ENCODE peak calls at places on chromosome 1, in four cellular contexts. Q is K562, D is GM12878, R is HepG2. L is an unnamed sample.

GRCh38 chr1:111559736-111560279 is 56.4 kb upstream of the ADORA3 start:
- DNase-seq in Q (no peak), D (no peak), R (peak), L (no peak)

GRCh38 chr1:100502052-100502792 is 35.7 kb upstream of the GPR88 start:
- DNase-seq in Q (no peak), D (no peak), R (no peak), L (no peak)

GRCh38 chr1:9860887-9861286 is 37.1 kb upstream of the CLSTN1 start:
- DNase-seq in Q (no peak), D (no peak), R (no peak), L (no peak)

GRCh38 chr1:246265481-246265880 is 241.6 kb downstream of the SMYD3 start:
- DNase-seq in Q (no peak), D (no peak), R (no peak), L (no peak)

GRCh38 chr1:154866995-154867795 is 2.9 kb downstream of the KCNN3 start:
- DNase-seq in Q (no peak), D (no peak), R (no peak), L (peak)

GRCh38 chr1:62084304-62084905 is 110.2 kb upstream of the L1TD1 start:
- DNase-seq in Q (no peak), D (no peak), R (no peak), L (no peak)

GRCh38 chr1:215900684-215901083 is 333.6 kb downstream of the KCTD3 start:
- DNase-seq in Q (no peak), D (no peak), R (no peak), L (peak)

GRCh38 chr1:10646347-10646861 is 150.0 kb downstream of the CASZ1 start:
- DNase-seq in Q (peak), D (no peak), R (no peak), L (peak)

GRCh38 chr1:171441278-171441677 is 44.1 kb upstream of the PRRC2C start:
- DNase-seq in Q (no peak), D (no peak), R (no peak), L (no peak)

GRCh38 chr1:25810341-25811299 is 9.1 kb upstream of the MTFR1L start:
- DNase-seq in Q (peak), D (no peak), R (peak), L (peak)

GRCh38 chr1:59185163-59185855 is 111.6 kb upstream of the FGGY start:
- DNase-seq in Q (no peak), D (no peak), R (no peak), L (no peak)

GRCh38 chr1:7386226-7387052 is 384.7 kb upstream of the VAMP3 start:
- DNase-seq in Q (no peak), D (no peak), R (no peak), L (no peak)

GRCh38 chr1:9844746-9845145 is 21.0 kb upstream of the CLSTN1 start:
- DNase-seq in Q (no peak), D (no peak), R (no peak), L (no peak)

GRCh38 chr1:12180315-12180714 is 13.5 kb downstream of the TNFRSF1B start:
- DNase-seq in Q (no peak), D (no peak), R (no peak), L (no peak)

GRCh38 chr1:27725374-27726172 is at the start of gene FAM76A:
- DNase-seq in Q (peak), D (peak), R (peak), L (peak)
- TF ChIP-seq REST in Q (no peak), D (no peak), R (no peak), L (peak)

DNA sequence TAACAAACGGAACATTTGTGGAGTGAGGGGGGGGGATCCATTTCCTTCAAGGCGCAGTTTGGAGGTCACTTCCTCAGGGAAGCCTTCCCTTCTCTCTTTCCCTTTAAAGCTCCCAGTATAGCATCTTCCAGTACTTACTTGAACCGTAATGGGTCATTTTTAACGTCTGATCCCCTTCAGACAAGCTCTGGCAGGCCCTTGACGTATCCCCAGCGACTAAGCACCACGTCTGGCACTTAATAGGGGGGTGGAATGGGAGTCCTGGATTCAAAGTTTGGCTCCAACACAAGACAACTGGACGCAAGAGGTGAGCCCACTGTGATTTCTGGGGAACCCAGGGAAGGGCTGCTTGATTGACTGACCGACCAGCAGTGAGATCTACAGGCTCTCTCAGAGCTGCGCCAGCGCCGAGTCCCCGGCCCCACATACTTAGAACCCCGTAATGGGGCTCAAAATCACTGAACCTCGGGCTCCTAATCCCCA is 441 bp downstream of the YARS1 start:
- DNase-seq in Q (no peak), D (no peak), R (peak), L (peak)
- TF ChIP-seq TAF1 in Q (no peak), D (no peak), R (no peak), L (no peak)

GRCh38 chr1:116940809-116941640 is 31.3 kb downstream of the PTGFRN start:
- DNase-seq in Q (no peak), D (no peak), R (no peak), L (peak)
- TF ChIP-seq REST in Q (no peak), D (no peak), R (no peak), L (no peak)

DNA sequence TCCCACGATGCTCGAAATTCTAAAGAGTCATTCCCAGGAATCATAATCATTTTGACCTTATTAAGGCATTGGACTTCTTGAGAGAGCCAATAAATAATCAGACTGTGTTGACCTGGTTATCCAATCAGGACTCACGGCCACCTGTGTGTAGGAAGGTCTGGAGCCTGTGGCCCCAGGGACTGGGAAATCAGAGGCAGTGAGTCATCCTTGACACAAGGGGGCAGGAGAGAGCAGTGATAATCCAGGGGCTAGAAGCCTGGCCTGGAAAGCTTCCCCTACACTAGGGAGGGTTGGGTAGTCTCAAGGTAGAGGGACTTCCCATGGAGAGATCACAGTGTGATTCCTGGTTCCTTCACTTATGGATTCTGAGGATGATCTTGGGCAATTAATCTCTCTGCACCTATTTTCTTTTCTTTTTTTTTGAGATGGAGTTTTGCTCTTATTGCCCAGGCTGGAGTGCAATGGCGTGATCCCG is 4.7 kb downstream of the MR1 start:
- DNase-seq in Q (peak), D (no peak), R (peak), L (peak)
- TF ChIP-seq TAF1 in Q (no peak), D (no peak), R (no peak), L (no peak)

DNA sequence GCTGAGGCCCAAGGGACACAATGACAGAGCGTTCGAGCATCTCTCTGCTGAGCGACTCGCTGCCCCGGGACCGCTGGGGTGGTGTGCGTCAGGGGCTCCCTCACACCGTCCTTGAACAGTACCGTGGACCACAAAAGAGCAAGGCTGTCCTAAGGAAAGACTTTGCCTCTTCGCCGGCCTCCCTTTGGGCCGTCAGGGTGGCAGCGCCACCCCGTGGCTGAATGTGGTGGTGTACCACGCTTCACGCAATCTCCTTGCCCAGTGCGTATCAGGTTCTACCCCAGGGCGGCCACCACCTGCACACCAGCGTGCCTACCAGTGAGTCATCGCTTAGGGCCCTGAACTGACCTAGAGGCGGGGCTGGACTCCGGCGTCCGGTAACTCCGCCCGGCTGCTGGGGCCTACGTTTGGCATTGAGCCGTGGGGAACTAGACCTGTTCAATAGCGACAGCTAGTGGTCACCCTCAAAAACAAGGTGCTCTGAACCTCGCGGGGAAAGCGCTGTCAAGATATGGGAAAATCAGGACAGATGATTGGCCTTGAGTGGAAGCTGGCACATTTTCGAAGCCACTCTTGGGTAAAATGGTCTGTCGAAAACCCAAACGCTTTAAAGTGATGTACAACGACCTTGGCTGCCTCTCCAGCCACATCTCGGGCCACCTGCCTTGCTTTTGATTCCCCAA is 8.1 kb upstream of the TRAF3IP3 start:
- DNase-seq in Q (peak), D (peak), R (peak), L (no peak)
- TF ChIP-seq REST in Q (peak), D (peak), R (no peak), L (no peak)

DNA sequence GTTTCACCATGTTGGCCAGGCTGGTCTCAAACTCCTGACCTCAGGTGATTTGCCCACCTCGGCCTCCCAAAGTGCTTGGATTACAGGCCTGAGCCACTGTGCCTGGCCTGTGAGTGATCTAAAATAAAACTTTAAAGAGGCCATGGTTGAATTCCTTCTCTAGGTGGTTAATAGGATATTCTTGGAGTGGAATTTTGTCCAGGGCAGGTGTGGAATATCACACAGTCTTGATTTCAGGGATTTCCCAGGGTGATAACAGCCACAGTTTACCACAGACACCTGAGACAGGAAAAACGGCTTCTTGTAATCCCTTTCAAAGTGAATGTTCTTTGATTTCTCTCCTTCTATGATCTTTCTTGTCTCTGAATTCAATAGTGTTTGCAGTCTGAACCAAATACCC is 32.1 kb upstream of the C1orf21 start:
- DNase-seq in Q (no peak), D (no peak), R (no peak), L (no peak)
- TF ChIP-seq TAF1 in Q (no peak), D (no peak), R (no peak), L (no peak)